ENCODE peak calls at places on chromosomes 13 and 19, in eight cellular contexts. One of them, this sample, is unnamed.

GRCh38 chr13:76939215-76939614 is 9.1 kb upstream of the ACOD1 start:
- DNase-seq in nephron progenitor cell: no peak
- DNase-seq in K562: no peak
- DNase-seq in choroid plexus epithelial cell: peak; percentile 62
- DNase-seq in glutamatergic neuron: no peak
- DNase-seq in HFFc6: peak; percentile 19
- DNase-seq in HFF-Myc: no peak
- DNase-seq in upper lobe of right lung: no peak
- DNase-seq in this sample: no peak

GRCh38 chr19:38862321-38863059 is 12.7 kb upstream of the HNRNPL start:
- DNase-seq in upper lobe of right lung: no peak
- DNase-seq in K562: no peak
- DNase-seq in HFF-Myc: peak; percentile 71
- DNase-seq in glutamatergic neuron: no peak
- DNase-seq in choroid plexus epithelial cell: no peak
- DNase-seq in HFFc6: no peak
- DNase-seq in nephron progenitor cell: no peak
- DNase-seq in this sample: no peak

GRCh38 chr19:45099465-45100201 is 6.7 kb downstream of the PPP1R37 start:
- DNase-seq in nephron progenitor cell: no peak
- DNase-seq in glutamatergic neuron: no peak
- DNase-seq in HFF-Myc: no peak
- DNase-seq in choroid plexus epithelial cell: no peak
- DNase-seq in K562: no peak
- DNase-seq in HFFc6: no peak
- DNase-seq in upper lobe of right lung: no peak
- DNase-seq in this sample: no peak

GRCh38 chr19:51777570-51778460 is 16.8 kb downstream of the FPR2 start:
- DNase-seq in upper lobe of right lung: peak; percentile 72
- DNase-seq in nephron progenitor cell: peak; percentile 55
- DNase-seq in glutamatergic neuron: peak; percentile 63
- DNase-seq in HFFc6: peak; percentile 67
- DNase-seq in HFF-Myc: peak; percentile 60
- DNase-seq in choroid plexus epithelial cell: peak; percentile 97
- DNase-seq in K562: peak; percentile 71
- DNase-seq in this sample: peak; percentile 72

GRCh38 chr13:102138635-102139225 is 263.1 kb downstream of the FGF14 start:
- DNase-seq in upper lobe of right lung: no peak
- DNase-seq in glutamatergic neuron: no peak
- DNase-seq in choroid plexus epithelial cell: peak; percentile 17
- DNase-seq in nephron progenitor cell: no peak
- DNase-seq in K562: no peak
- DNase-seq in HFFc6: no peak
- DNase-seq in HFF-Myc: no peak
- DNase-seq in this sample: no peak

GRCh38 chr19:5360003-5360820 is 19.6 kb upstream of the PTPRS start:
- DNase-seq in choroid plexus epithelial cell: no peak
- DNase-seq in K562: no peak
- DNase-seq in upper lobe of right lung: no peak
- DNase-seq in nephron progenitor cell: no peak
- DNase-seq in HFF-Myc: no peak
- DNase-seq in HFFc6: no peak
- DNase-seq in glutamatergic neuron: peak; percentile 39
- DNase-seq in this sample: no peak

GRCh38 chr19:11205939-11206570 is 8.7 kb upstream of the KANK2 start:
- DNase-seq in glutamatergic neuron: no peak
- DNase-seq in HFF-Myc: no peak
- DNase-seq in K562: no peak
- DNase-seq in upper lobe of right lung: no peak
- DNase-seq in choroid plexus epithelial cell: no peak
- DNase-seq in nephron progenitor cell: no peak
- DNase-seq in HFFc6: no peak
- DNase-seq in this sample: no peak

GRCh38 chr19:19428746-19429145 is 23.3 kb downstream of the GATAD2A start:
- DNase-seq in glutamatergic neuron: no peak
- DNase-seq in choroid plexus epithelial cell: no peak
- DNase-seq in upper lobe of right lung: no peak
- DNase-seq in K562: no peak
- DNase-seq in nephron progenitor cell: no peak
- DNase-seq in HFFc6: no peak
- DNase-seq in HFF-Myc: no peak
- DNase-seq in this sample: no peak

GRCh38 chr19:35318679-35319448 is 10.1 kb upstream of the CD22 start:
- DNase-seq in K562: peak; percentile 50
- DNase-seq in nephron progenitor cell: no peak
- DNase-seq in upper lobe of right lung: peak; percentile 84
- DNase-seq in HFFc6: peak; percentile 94
- DNase-seq in HFF-Myc: peak; percentile 56
- DNase-seq in choroid plexus epithelial cell: peak; percentile 52
- DNase-seq in glutamatergic neuron: no peak
- DNase-seq in this sample: peak; percentile 25

GRCh38 chr19:29576043-29576442 is 30.0 kb upstream of the POP4 start:
- DNase-seq in HFFc6: no peak
- DNase-seq in K562: no peak
- DNase-seq in upper lobe of right lung: no peak
- DNase-seq in glutamatergic neuron: no peak
- DNase-seq in choroid plexus epithelial cell: no peak
- DNase-seq in nephron progenitor cell: no peak
- DNase-seq in HFF-Myc: no peak
- DNase-seq in this sample: peak; percentile 28

GRCh38 chr13:40484981-40485380 is 181.5 kb downstream of the FOXO1 start:
- DNase-seq in K562: no peak
- DNase-seq in upper lobe of right lung: no peak
- DNase-seq in nephron progenitor cell: no peak
- DNase-seq in HFFc6: no peak
- DNase-seq in glutamatergic neuron: no peak
- DNase-seq in choroid plexus epithelial cell: no peak
- DNase-seq in HFF-Myc: no peak
- DNase-seq in this sample: no peak

GRCh38 chr19:436413-436950 is 24.4 kb downstream of the SHC2 start:
- DNase-seq in glutamatergic neuron: no peak
- DNase-seq in nephron progenitor cell: no peak
- DNase-seq in K562: no peak
- DNase-seq in upper lobe of right lung: no peak
- DNase-seq in HFFc6: no peak
- DNase-seq in choroid plexus epithelial cell: no peak
- DNase-seq in HFF-Myc: no peak
- DNase-seq in this sample: no peak

GRCh38 chr13:32429406-32429909 is 1.5 kb upstream of the N4BP2L1 start:
- DNase-seq in K562: no peak
- DNase-seq in glutamatergic neuron: no peak
- DNase-seq in HFFc6: no peak
- DNase-seq in upper lobe of right lung: no peak
- DNase-seq in nephron progenitor cell: no peak
- DNase-seq in HFF-Myc: no peak
- DNase-seq in choroid plexus epithelial cell: no peak
- DNase-seq in this sample: no peak

GRCh38 chr13:80363890-80364503 is 23.1 kb upstream of the SPRY2 start:
- DNase-seq in K562: no peak
- DNase-seq in HFFc6: no peak
- DNase-seq in upper lobe of right lung: no peak
- DNase-seq in glutamatergic neuron: no peak
- DNase-seq in choroid plexus epithelial cell: peak; percentile 61
- DNase-seq in nephron progenitor cell: no peak
- DNase-seq in HFF-Myc: no peak
- DNase-seq in this sample: no peak

GRCh38 chr19:35755550-35756371 is 1.1 kb downstream of the HSPB6 start:
- DNase-seq in upper lobe of right lung: peak; percentile 77
- DNase-seq in K562: no peak
- DNase-seq in HFFc6: peak; percentile 80
- DNase-seq in choroid plexus epithelial cell: peak; percentile 87
- DNase-seq in HFF-Myc: no peak
- DNase-seq in glutamatergic neuron: no peak
- DNase-seq in nephron progenitor cell: peak; percentile 53
- DNase-seq in this sample: peak; percentile 39

GRCh38 chr13:78587395-78587794 is 16.0 kb downstream of the POU4F1 start:
- DNase-seq in choroid plexus epithelial cell: no peak
- DNase-seq in nephron progenitor cell: no peak
- DNase-seq in K562: no peak
- DNase-seq in glutamatergic neuron: no peak
- DNase-seq in HFFc6: no peak
- DNase-seq in upper lobe of right lung: no peak
- DNase-seq in HFF-Myc: no peak
- DNase-seq in this sample: no peak

GRCh38 chr19:9835507-9835949 is 410 bp downstream of the PIN1 start:
- DNase-seq in glutamatergic neuron: no peak
- DNase-seq in upper lobe of right lung: no peak
- DNase-seq in nephron progenitor cell: no peak
- DNase-seq in K562: no peak
- DNase-seq in choroid plexus epithelial cell: no peak
- DNase-seq in HFFc6: no peak
- DNase-seq in HFF-Myc: no peak
- DNase-seq in this sample: no peak

DNA sequence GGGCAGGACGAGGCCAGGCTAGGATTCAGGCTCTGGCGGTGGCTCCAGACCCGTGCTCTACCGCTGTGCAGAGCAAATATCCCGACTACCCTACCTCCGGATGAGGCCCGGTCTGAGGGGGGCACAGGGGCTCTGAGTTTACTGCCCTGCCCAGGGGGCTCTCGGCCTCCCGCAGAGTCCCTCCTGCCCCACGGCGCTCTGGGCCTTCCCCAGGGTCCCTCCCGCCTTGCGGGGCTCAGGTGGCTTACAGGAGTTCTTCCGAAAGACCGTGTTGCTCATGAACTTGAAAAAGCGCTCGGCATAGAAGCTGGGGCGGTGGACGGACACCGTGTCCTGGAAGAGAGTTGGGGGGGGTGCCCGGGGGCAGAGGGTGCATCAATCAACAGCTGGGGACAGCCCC is 19.1 kb upstream of the CACTIN start:
- DNase-seq in K562: no peak
- DNase-seq in HFF-Myc: no peak
- DNase-seq in glutamatergic neuron: no peak
- DNase-seq in nephron progenitor cell: no peak
- DNase-seq in choroid plexus epithelial cell: no peak
- DNase-seq in HFFc6: no peak
- DNase-seq in upper lobe of right lung: no peak
- DNase-seq in this sample: no peak
- TF ChIP-seq CTCF in K562: no peak
- TF ChIP-seq CTCF in HFF-Myc: no peak
- TF ChIP-seq CTCF in glutamatergic neuron: no peak
- TF ChIP-seq CTCF in nephron progenitor cell: no peak
- TF ChIP-seq CTCF in choroid plexus epithelial cell: no peak
- TF ChIP-seq CTCF in HFFc6: no peak
- TF ChIP-seq CTCF in upper lobe of right lung: no peak
- TF ChIP-seq CTCF in this sample: no peak

DNA sequence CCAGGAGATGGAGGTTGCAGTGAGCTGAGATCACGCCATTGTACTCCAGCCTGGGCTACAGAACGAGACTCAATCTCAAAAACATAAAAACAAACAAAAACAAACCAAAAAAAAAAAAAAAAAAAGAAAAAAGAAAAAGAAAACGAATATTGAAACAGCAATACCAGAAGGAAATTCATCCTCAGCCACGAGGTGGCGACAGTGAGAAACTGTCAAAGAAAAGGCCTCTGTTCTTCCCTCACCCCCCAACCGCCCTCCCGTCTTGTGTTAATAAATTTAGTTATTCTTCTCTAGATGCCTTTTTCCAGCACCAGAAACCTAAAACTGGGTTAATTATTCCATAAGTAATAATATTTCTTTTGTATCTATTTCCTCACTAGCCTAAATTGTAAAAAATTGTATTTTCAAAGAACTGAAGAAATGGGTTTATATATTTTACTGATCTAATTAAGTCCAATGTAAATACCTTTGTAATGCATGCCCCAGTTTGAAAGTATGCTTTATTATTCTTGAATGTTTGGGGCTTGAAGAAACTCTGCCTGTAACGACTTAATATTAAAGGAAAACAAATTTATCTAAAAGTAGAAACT is 38.6 kb downstream of the LIG4 start:
- DNase-seq in upper lobe of right lung: no peak
- DNase-seq in nephron progenitor cell: peak; percentile 38
- DNase-seq in HFFc6: no peak
- DNase-seq in HFF-Myc: no peak
- DNase-seq in K562: peak; percentile 29
- DNase-seq in choroid plexus epithelial cell: peak; percentile 67
- DNase-seq in glutamatergic neuron: peak; percentile 58
- DNase-seq in this sample: no peak
- TF ChIP-seq CTCF in upper lobe of right lung: peak; percentile 49
- TF ChIP-seq CTCF in nephron progenitor cell: no peak
- TF ChIP-seq CTCF in HFFc6: peak; percentile 77
- TF ChIP-seq CTCF in HFF-Myc: peak; percentile 29
- TF ChIP-seq CTCF in K562: peak; percentile 42
- TF ChIP-seq CTCF in choroid plexus epithelial cell: peak; percentile 79
- TF ChIP-seq CTCF in glutamatergic neuron: peak; percentile 67
- TF ChIP-seq CTCF in this sample: peak; percentile 77

DNA sequence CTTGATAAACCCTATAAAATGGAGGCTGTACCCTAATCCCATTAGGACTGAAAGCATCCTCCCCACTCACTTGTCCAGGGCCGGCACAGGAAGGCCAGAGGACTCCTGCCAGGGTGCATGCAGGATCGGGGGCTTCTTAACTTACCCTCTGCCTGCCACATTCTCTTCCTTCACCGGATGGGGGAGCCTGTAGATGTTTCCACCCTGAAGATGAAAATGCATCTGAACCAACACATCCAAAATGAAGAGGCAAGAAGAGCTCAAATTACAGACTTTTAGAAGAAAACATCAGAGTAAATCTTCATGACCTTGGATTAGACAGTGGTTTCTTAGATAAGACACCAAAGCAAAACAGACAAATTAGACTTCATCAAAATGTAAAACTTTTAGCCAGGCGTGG is 25.9 kb upstream of the NAPA start:
- DNase-seq in nephron progenitor cell: no peak
- DNase-seq in K562: peak; percentile 45
- DNase-seq in upper lobe of right lung: peak; percentile 37
- DNase-seq in glutamatergic neuron: no peak
- DNase-seq in HFFc6: peak; percentile 48
- DNase-seq in HFF-Myc: no peak
- DNase-seq in choroid plexus epithelial cell: peak; percentile 74
- DNase-seq in this sample: no peak
- TF ChIP-seq CTCF in nephron progenitor cell: no peak
- TF ChIP-seq CTCF in K562: peak; percentile 42
- TF ChIP-seq CTCF in upper lobe of right lung: no peak
- TF ChIP-seq CTCF in glutamatergic neuron: no peak
- TF ChIP-seq CTCF in HFFc6: peak; percentile 65
- TF ChIP-seq CTCF in HFF-Myc: peak; percentile 53
- TF ChIP-seq CTCF in choroid plexus epithelial cell: peak; percentile 70
- TF ChIP-seq CTCF in this sample: peak; percentile 60

DNA sequence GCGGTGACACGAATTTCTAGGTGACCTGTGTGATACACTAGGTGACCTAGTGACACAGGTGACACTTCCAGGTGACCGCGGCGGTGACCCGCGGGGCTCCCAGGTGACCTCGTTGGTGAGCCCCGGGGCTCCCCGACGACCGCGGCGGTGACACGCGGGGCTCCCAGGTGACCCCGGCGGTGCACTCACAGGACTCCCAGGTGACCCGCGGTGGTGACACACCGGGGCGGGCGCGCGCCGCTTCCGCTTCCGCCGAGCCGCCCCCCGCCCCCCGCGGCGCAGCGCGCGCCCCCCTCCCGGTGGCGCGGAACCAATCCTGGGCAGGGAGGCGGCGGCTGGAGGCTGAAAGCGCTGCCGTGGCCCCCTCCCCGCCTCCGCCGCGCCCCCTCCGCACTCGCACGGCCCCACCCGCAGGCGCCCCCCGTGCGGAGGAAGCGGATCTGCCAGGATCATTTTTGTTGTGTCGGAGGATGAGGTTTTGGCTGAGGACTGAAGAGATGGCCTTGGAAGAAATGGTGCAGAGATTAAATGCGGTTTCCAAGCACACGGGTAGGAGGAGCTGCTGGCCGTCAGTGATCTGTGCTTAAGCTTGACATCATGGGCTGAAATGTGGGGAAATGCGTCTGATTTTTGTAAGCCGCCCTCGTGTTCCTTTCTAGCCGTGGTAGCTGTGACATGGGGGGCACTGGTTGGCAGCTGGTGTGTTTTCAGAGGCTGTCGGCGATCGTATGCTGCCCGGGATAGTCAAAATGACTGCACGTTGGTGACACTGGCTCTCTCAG is at the start of gene MCF2L:
- DNase-seq in upper lobe of right lung: peak; percentile 81
- DNase-seq in glutamatergic neuron: peak; percentile 70
- DNase-seq in K562: peak; percentile 11
- DNase-seq in choroid plexus epithelial cell: peak; percentile 60
- DNase-seq in HFF-Myc: peak; percentile 2
- DNase-seq in nephron progenitor cell: peak; percentile 56
- DNase-seq in HFFc6: no peak
- DNase-seq in this sample: peak; percentile 57
- TF ChIP-seq CTCF in upper lobe of right lung: no peak
- TF ChIP-seq CTCF in glutamatergic neuron: peak; percentile 1
- TF ChIP-seq CTCF in K562: no peak
- TF ChIP-seq CTCF in choroid plexus epithelial cell: peak; percentile 42
- TF ChIP-seq CTCF in HFF-Myc: no peak
- TF ChIP-seq CTCF in nephron progenitor cell: no peak
- TF ChIP-seq CTCF in HFFc6: no peak
- TF ChIP-seq CTCF in this sample: peak; percentile 41

This sample was measured in H9.